ENCODE peak calls at places on chromosomes 4 and X, in nine cellular contexts. W is stomach, H is suprapubic skin, K is lower leg skin, A is H54, P is heart left ventricle, Y is uterus, N is Peyer's patch, T is sigmoid colon. Z is an unnamed sample.

GRCh38 chr4:7328913-7329638 is 105.7 kb downstream of the PSAPL1 start:
- DNase-seq in P (peak; percentile 78), K (no peak), N (no peak), W (no peak), A (peak; percentile 75), T (no peak), Y (no peak), H (no peak), Z (no peak)

GRCh38 chr4:114941522-114941921 is 171.9 kb downstream of the NDST4 start:
- DNase-seq in H (no peak), P (no peak), A (no peak), N (no peak), Y (no peak), W (no peak), K (no peak), T (no peak), Z (no peak)

GRCh38 chrX:49754238-49754857 is 58.6 kb upstream of the PAGE1 start:
- DNase-seq in Y (peak; percentile 31), N (no peak), P (no peak), K (peak; percentile 14), T (peak; percentile 64), A (peak; percentile 0), H (no peak), W (peak; percentile 46), Z (no peak)

GRCh38 chr4:146072381-146072780 is 103.1 kb upstream of the LSM6 start:
- DNase-seq in N (no peak), P (no peak), A (no peak), K (no peak), T (no peak), W (no peak), Y (no peak), H (no peak), Z (no peak)

GRCh38 chr4:3423952-3424351 is 17.8 kb upstream of the HGFAC start:
- DNase-seq in H (no peak), N (no peak), P (peak; percentile 14), Y (no peak), W (no peak), K (no peak), T (no peak), A (no peak), Z (no peak)

GRCh38 chrX:116272881-116273280 is 102.3 kb downstream of the AGTR2 start:
- DNase-seq in A (no peak), T (no peak), K (no peak), H (no peak), N (no peak), Y (no peak), P (no peak), W (no peak), Z (no peak)

GRCh38 chr4:42865572-42866189 is 26.8 kb upstream of the GRXCR1 start:
- DNase-seq in H (no peak), Y (peak; percentile 12), A (no peak), W (peak; percentile 54), K (peak; percentile 51), N (peak; percentile 35), P (no peak), T (no peak), Z (no peak)

GRCh38 chr4:104490770-104491395 is 3.8 kb downstream of the CXXC4 start:
- DNase-seq in K (no peak), N (peak; percentile 22), T (peak; percentile 87), H (no peak), A (peak; percentile 25), P (peak; percentile 86), Y (peak; percentile 70), W (peak; percentile 65), Z (peak; percentile 80)

GRCh38 chr4:183716302-183716701 is 57.2 kb downstream of the TRAPPC11 start:
- DNase-seq in Y (no peak), A (no peak), W (no peak), T (no peak), H (no peak), P (no peak), N (no peak), K (no peak), Z (no peak)

GRCh38 chrX:43148305-43148704 is 370.3 kb upstream of the PPP1R2C start:
- DNase-seq in T (no peak), H (no peak), N (no peak), A (no peak), P (no peak), Y (no peak), K (no peak), W (no peak), Z (no peak)

GRCh38 chr4:112888617-112889016 is 160.8 kb upstream of the ANK2 start:
- DNase-seq in K (no peak), T (no peak), W (no peak), A (no peak), N (no peak), P (no peak), H (no peak), Y (no peak), Z (no peak)

GRCh38 chr4:71231073-71231752 is 107.6 kb upstream of the SLC4A4 start:
- DNase-seq in W (peak; percentile 92), A (no peak), T (peak; percentile 75), K (peak; percentile 32), H (peak; percentile 81), Y (peak; percentile 44), P (peak; percentile 96), N (no peak), Z (no peak)

GRCh38 chrX:139213241-139213709 is 317.3 kb upstream of the F9 start:
- DNase-seq in K (no peak), H (no peak), Y (no peak), N (no peak), W (no peak), P (no peak), T (no peak), A (no peak), Z (no peak)

GRCh38 chr4:130080872-130081451 is 985.0 kb downstream of the C4orf33 start:
- DNase-seq in W (no peak), T (no peak), P (no peak), Y (no peak), N (no peak), H (no peak), K (no peak), A (no peak), Z (no peak)

GRCh38 chr4:64230709-64231310 is 178.4 kb downstream of the TECRL start:
- DNase-seq in A (no peak), H (no peak), T (no peak), P (no peak), W (no peak), N (no peak), K (no peak), Y (no peak), Z (no peak)

GRCh38 chr4:41600243-41600642 is 62.3 kb downstream of the LIMCH1 start:
- DNase-seq in A (peak; percentile 10), Y (no peak), W (no peak), H (no peak), P (no peak), T (no peak), N (no peak), K (no peak), Z (no peak)

DNA sequence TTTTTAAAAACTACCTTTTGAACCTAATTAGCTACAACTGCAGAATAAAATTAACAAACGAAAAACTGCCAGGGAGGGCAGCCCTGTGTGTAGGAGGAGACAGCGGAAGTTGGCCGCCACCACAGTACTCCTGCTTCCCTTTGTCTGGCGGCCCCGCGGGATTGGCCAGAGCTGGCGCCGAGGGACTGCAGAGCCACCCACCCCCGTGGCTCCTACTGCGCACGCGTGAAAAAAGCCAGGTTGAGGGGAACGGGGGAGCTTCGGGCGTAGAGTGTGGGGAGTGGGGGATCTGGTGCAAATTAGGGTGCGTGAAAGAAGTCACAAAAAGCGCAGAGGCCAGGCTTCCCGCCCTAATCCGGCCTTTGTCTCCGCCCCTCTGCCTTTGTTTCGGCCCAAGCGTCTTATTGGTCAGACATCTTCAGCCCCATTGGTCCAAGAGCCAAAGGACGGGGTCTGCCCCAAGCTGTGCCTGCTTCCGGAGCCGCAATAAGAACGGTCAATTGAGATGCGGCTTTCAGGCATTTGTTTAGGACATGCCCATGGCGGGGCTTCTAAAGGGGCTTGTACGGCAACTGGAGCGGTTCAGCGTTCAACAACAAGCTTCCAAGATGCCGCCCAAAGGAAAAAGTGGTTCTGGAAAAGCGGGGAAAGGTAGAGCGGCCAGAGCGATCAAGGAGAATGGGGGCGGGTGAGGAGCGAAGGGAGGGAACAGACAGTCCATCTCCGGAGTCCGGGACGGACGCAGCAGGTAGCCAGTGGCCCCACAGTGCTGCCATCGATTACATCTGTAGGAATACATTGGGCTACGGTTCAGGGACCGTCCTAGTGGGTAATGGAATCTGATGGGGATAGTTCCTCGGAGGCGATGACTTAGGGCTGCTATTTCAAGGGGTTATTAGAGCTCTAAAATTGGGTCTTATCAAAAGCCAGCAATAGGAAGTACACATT is at the start of gene PIN4:
- DNase-seq in H (peak; percentile 91), A (peak; percentile 77), P (peak; percentile 93), T (peak; percentile 96), W (peak; percentile 84), Y (peak; percentile 94), K (peak; percentile 89), N (peak; percentile 85), Z (peak; percentile 94)
- TF ChIP-seq POLR2A in H (no peak), A (peak; percentile 32), P (no peak), T (no peak), W (no peak), Y (peak; percentile 39), K (no peak), N (peak; percentile 28), Z (no peak)

GRCh38 chrX:75522565-75523411 is at the start of gene ZDHHC15:
- DNase-seq in T (peak; percentile 83), A (no peak), Y (peak; percentile 56), K (peak; percentile 18), H (peak; percentile 74), W (peak; percentile 55), N (no peak), P (peak; percentile 72), Z (peak; percentile 86)
- TF ChIP-seq POLR2A in T (no peak), A (no peak), Y (peak; percentile 24), K (no peak), H (no peak), W (no peak), N (no peak), P (no peak), Z (no peak)

GRCh38 chr4:1723131-1723801 is 1.9 kb downstream of the TACC3 start:
- DNase-seq in N (peak; percentile 80), Y (no peak), K (no peak), T (no peak), P (no peak), A (no peak), H (no peak), W (no peak), Z (peak; percentile 90)
- TF ChIP-seq POLR2A in N (no peak), Y (no peak), K (no peak), T (no peak), P (no peak), A (no peak), H (no peak), W (no peak), Z (no peak)

GRCh38 chr4:110621839-110622751 is 782 bp downstream of the PITX2 start:
- DNase-seq in Y (no peak), T (no peak), W (no peak), N (no peak), K (no peak), A (no peak), P (no peak), H (no peak), Z (no peak)

GRCh38 chr4:110619401-110620247 is 3.3 kb downstream of the PITX2 start:
- DNase-seq in K (no peak), Y (no peak), N (no peak), W (no peak), T (no peak), A (no peak), H (no peak), P (no peak), Z (no peak)

GRCh38 chr4:110620352-110621327 is 2.2 kb downstream of the PITX2 start:
- DNase-seq in P (no peak), N (no peak), A (no peak), Y (no peak), H (no peak), T (no peak), W (no peak), K (no peak), Z (peak; percentile 69)

GRCh38 chr4:110622841-110623709 is at the start of gene PITX2:
- DNase-seq in Y (peak; percentile 36), K (peak; percentile 75), A (no peak), T (peak; percentile 70), P (peak; percentile 70), N (no peak), H (peak; percentile 97), W (no peak), Z (peak; percentile 73)

GRCh38 chr4:110621328-110621812 is 1.5 kb downstream of the PITX2 start:
- DNase-seq in W (no peak), P (no peak), H (no peak), T (no peak), K (no peak), A (no peak), Y (no peak), N (no peak), Z (no peak)
- TF ChIP-seq POLR2A in W (no peak), P (no peak), H (no peak), T (no peak), K (no peak), A (no peak), Y (no peak), N (peak; percentile 52), Z (no peak)

Z was measured in spleen.